ENCODE peak calls at places on chromosome X, in seven cellular contexts. N is A549, A is PC-3, D is neural progenitor cell, J is mammary epithelial cell, W is HCT116, F is IMR-90. Z is an unnamed sample.

GRCh38 chrX:38006283-38006682 is at the start of gene SYTL5:
- DNase-seq in F (no peak), D (no peak), W (no peak), J (peak), A (peak), N (no peak), Z (peak)

GRCh38 chrX:44344194-44344593 is 722 bp upstream of the EFHC2 start:
- DNase-seq in D (no peak), W (no peak), A (no peak), N (no peak), F (no peak), J (no peak), Z (no peak)

GRCh38 chrX:148049441-148049840 is 68.3 kb downstream of the FMR1NB start:
- DNase-seq in J (peak), D (peak), W (peak), N (peak), F (peak), A (peak), Z (peak)

GRCh38 chrX:107894038-107894437 is 68.4 kb downstream of the MID2 start:
- DNase-seq in N (peak), J (peak), D (peak), F (peak), W (peak), A (peak), Z (peak)

GRCh38 chrX:17547658-17548057 is 172.7 kb downstream of the NHS start:
- DNase-seq in F (peak), D (no peak), N (peak), A (peak), J (peak), W (peak), Z (peak)

GRCh38 chrX:14398725-14399124 is 130.6 kb upstream of the GLRA2 start:
- DNase-seq in J (peak), N (no peak), D (no peak), W (no peak), A (peak), F (no peak), Z (peak)

GRCh38 chrX:2439613-2440012 is 61.2 kb downstream of the DHRSX start:
- DNase-seq in A (no peak), W (no peak), J (no peak), F (no peak), D (no peak), N (no peak), Z (no peak)

GRCh38 chrX:26557691-26558321 is 341.8 kb downstream of the MAGEB5 start:
- DNase-seq in W (no peak), J (no peak), F (no peak), N (no peak), D (no peak), A (no peak), Z (no peak)

GRCh38 chrX:39149761-39150160 is 348.5 kb downstream of the MID1IP1 start:
- DNase-seq in A (peak), F (peak), J (peak), D (peak), N (no peak), W (no peak), Z (peak)

GRCh38 chrX:125769628-125770027 is 396.5 kb downstream of the DCAF12L2 start:
- DNase-seq in W (no peak), F (no peak), J (no peak), A (no peak), N (no peak), D (no peak), Z (no peak)

GRCh38 chrX:115625577-115626301 is 64.8 kb downstream of the PLS3 start:
- DNase-seq in J (peak), N (no peak), W (no peak), A (no peak), D (peak), F (peak), Z (no peak)

GRCh38 chrX:132266583-132267355 is 47.5 kb upstream of the RAP2C start:
- DNase-seq in F (peak), A (no peak), W (no peak), J (peak), D (no peak), N (no peak), Z (peak)

GRCh38 chrX:1106478-1107210 is 105.8 kb downstream of the CRLF2 start:
- DNase-seq in J (no peak), D (peak), W (no peak), A (no peak), F (no peak), N (no peak), Z (no peak)

GRCh38 chrX:69109036-69109663 is 56.1 kb downstream of the PJA1 start:
- DNase-seq in J (no peak), D (no peak), F (no peak), W (no peak), A (no peak), N (no peak), Z (no peak)

GRCh38 chrX:123962006-123962485 is 540 bp downstream of the STAG2 start:
- DNase-seq in N (peak), J (no peak), W (peak), F (no peak), D (no peak), A (no peak), Z (no peak)

GRCh38 chrX:9189286-9189685 is 155.4 kb upstream of the FAM9B start:
- DNase-seq in A (no peak), W (no peak), J (no peak), N (no peak), F (no peak), D (no peak), Z (no peak)

GRCh38 chrX:112844250-112844649 is 3.6 kb upstream of the AMOT start:
- DNase-seq in N (no peak), D (peak), F (peak), W (no peak), A (peak), J (no peak), Z (no peak)

GRCh38 chrX:6694977-6695376 is 160.1 kb upstream of the VCX3A start:
- DNase-seq in J (no peak), A (no peak), F (no peak), W (no peak), D (no peak), N (no peak), Z (no peak)
- H3K4me2 ChIP-seq in J (no peak), A (no peak), F (no peak), W (no peak), D (no peak), N (no peak), Z (no peak)

GRCh38 chrX:41858161-41858775 is 65.1 kb downstream of the CASK start:
- DNase-seq in D (peak), A (no peak), W (no peak), F (no peak), J (no peak), N (no peak), Z (no peak)
- TF ChIP-seq CTCF in D (no peak), A (no peak), W (no peak), F (no peak), J (no peak), N (no peak), Z (no peak)

GRCh38 chrX:23901805-23902204 is 5.9 kb downstream of the APOO start:
- DNase-seq in J (peak), F (peak), W (peak), A (peak), D (peak), N (peak), Z (peak)
- H3K4me3 ChIP-seq in J (no peak), F (no peak), W (no peak), A (no peak), D (no peak), N (peak), Z (no peak)

DNA sequence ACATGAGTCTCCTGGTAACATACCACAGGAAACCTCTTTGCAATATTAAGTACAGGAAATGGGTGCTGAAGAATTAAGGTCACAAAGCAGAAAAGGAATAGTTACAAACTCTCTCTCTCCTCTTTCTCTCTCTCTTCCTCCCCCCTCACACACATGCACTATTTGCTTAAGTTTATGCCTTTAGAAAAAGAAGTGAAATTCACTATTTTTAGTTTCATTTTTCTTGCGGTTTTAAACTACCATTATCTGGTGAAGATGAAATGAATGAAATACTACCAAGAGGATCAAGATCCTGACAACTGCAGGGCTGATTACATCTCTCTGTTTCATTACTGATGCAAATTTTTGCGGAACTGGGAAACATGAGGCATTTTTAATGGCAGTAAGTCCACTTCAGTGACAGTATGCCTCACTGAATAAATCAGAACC is 64.3 kb upstream of the FTHL17 start:
- DNase-seq in J (no peak), A (no peak), F (no peak), D (no peak), W (no peak), N (no peak), Z (no peak)
- H3K4me2 ChIP-seq in J (no peak), A (no peak), F (no peak), D (no peak), W (no peak), N (no peak), Z (no peak)

DNA sequence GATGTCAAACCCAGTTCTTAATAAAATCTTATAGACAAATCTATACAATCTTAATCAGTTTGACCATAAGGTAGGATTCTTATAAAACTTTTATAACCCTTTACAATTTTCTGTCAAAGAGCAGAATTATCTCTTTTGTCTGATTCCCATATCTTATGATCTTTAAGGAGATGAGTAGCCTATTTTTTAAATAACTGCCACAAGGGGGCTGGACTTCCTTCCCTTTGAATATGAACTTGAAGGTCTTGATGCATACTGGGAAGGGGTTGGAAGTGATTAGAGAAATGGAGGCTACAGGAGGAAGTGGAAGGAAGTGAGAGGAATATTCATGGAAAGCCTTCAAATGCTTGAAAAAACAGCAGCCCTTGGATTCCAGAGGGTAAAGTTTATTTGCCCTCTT is 111.1 kb downstream of the APOOL start:
- DNase-seq in J (no peak), N (no peak), W (no peak), D (no peak), F (no peak), A (peak), Z (no peak)
- TF ChIP-seq CTCF in J (peak), N (no peak), W (peak), D (no peak), F (no peak), A (no peak), Z (no peak)

DNA sequence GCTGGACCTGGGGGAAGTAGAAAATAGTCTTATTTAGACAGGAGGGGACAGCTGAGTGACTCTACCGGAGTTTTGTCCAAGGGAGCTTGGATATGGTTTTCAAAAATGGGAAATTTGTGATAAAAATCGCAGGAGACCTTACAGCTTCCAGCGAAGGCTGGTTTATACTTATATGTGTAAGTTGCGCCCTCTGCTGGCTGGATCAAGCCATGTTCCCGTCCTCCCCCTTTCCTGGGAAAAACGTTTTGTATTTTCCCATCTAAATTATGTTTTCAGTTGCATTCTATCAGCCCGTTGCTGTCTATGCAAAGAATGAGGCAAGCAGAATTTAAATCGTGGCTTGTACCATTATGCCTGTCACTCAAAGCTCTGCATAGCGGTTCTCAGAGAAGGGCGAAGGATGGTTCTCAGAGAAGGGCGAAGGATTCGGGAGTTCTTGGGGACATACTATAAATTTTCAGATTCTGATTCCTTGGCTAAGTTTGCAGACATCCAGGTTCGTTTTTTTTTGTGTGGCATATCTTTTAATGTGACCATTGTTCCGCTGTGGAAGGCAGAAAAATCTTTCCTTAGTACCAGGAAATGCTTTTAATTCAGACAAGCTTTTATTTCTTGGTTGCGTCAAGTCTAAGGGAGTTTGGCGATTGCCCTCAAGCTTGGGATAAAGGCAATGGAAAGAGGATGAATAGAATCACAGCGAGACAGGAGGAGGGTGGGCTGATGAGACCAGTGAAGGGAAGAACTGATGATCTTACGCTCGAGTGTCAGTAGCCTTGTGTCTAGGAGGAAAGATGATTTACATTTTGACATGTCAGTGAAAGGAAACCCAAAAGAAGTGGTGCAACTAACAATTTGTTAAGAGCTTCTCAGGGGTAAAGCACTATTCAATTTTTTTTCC is 128.5 kb upstream of the ARX start:
- DNase-seq in J (peak), A (peak), W (peak), F (peak), D (peak), N (peak), Z (peak)
- H3K4me3 ChIP-seq in J (no peak), A (no peak), W (no peak), F (no peak), D (peak), N (no peak), Z (no peak)

GRCh38 chrX:53421125-53421524 is 1.3 kb downstream of the SMC1A start:
- DNase-seq in W (no peak), D (no peak), J (no peak), F (no peak), N (no peak), A (no peak), Z (no peak)

GRCh38 chrX:53422091-53422914 is at the start of the genes RIBC1 and SMC1A:
- DNase-seq in A (peak), W (peak), D (peak), N (peak), F (peak), J (peak), Z (peak)

GRCh38 chrX:53422915-53423268 is 219 bp downstream of the RIBC1 start:
- DNase-seq in J (no peak), D (no peak), F (no peak), A (no peak), W (no peak), N (no peak), Z (no peak)

GRCh38 chrX:53421772-53422090 is 723 bp downstream of the SMC1A start:
- DNase-seq in N (peak), F (no peak), W (no peak), J (no peak), A (no peak), D (no peak), Z (no peak)
- H3K4me2 ChIP-seq in N (peak), F (peak), W (peak), J (peak), A (peak), D (peak), Z (peak)

Z was measured in hepatocyte.